ENCODE peak calls at places on chromosomes 3 and 15, in five cellular contexts. One of them, this sample, is unnamed.

GRCh38 chr15:55237219-55238130 is 40.7 kb upstream of the RSL24D1 start:
- DNase-seq in IMR-90: no peak
- DNase-seq in SK-N-SH: no peak
- DNase-seq in K562: peak
- DNase-seq in HepG2: no peak
- DNase-seq in this sample: no peak

GRCh38 chr3:72080101-72080500 is 295.2 kb upstream of the PROK2 start:
- DNase-seq in SK-N-SH: no peak
- DNase-seq in IMR-90: no peak
- DNase-seq in K562: no peak
- DNase-seq in HepG2: no peak
- DNase-seq in this sample: no peak

GRCh38 chr3:69811452-69812401 is 72.5 kb downstream of the MITF start:
- DNase-seq in HepG2: no peak
- DNase-seq in IMR-90: no peak
- DNase-seq in K562: no peak
- DNase-seq in SK-N-SH: no peak
- DNase-seq in this sample: no peak

GRCh38 chr3:150370129-150370602 is 37.9 kb upstream of the TSC22D2 start:
- DNase-seq in IMR-90: peak
- DNase-seq in HepG2: peak
- DNase-seq in SK-N-SH: no peak
- DNase-seq in K562: peak
- DNase-seq in this sample: no peak

GRCh38 chr15:99344639-99345038 is 93.4 kb downstream of the LRRC28 start:
- DNase-seq in SK-N-SH: no peak
- DNase-seq in K562: no peak
- DNase-seq in HepG2: no peak
- DNase-seq in IMR-90: no peak
- DNase-seq in this sample: no peak

GRCh38 chr3:8712045-8712870 is 21.3 kb upstream of the CAV3 start:
- DNase-seq in SK-N-SH: no peak
- DNase-seq in HepG2: no peak
- DNase-seq in IMR-90: peak
- DNase-seq in K562: no peak
- DNase-seq in this sample: no peak

GRCh38 chr3:194592798-194593752 is 40.1 kb downstream of the TMEM44 start:
- DNase-seq in IMR-90: peak
- DNase-seq in K562: no peak
- DNase-seq in HepG2: no peak
- DNase-seq in SK-N-SH: peak
- DNase-seq in this sample: no peak

GRCh38 chr15:76799760-76800159 is 105.4 kb downstream of the SCAPER start:
- DNase-seq in IMR-90: peak
- DNase-seq in SK-N-SH: no peak
- DNase-seq in K562: peak
- DNase-seq in HepG2: no peak
- DNase-seq in this sample: no peak

GRCh38 chr15:92247649-92248242 is 145.9 kb upstream of the ST8SIA2 start:
- DNase-seq in IMR-90: no peak
- DNase-seq in K562: no peak
- DNase-seq in HepG2: no peak
- DNase-seq in SK-N-SH: no peak
- DNase-seq in this sample: no peak

GRCh38 chr3:42732829-42733459 is 30.3 kb upstream of the HHATL start:
- DNase-seq in K562: peak
- DNase-seq in HepG2: peak
- DNase-seq in SK-N-SH: no peak
- DNase-seq in IMR-90: no peak
- DNase-seq in this sample: no peak

GRCh38 chr3:188417329-188417728 is 263.4 kb downstream of the LPP start:
- DNase-seq in IMR-90: no peak
- DNase-seq in HepG2: no peak
- DNase-seq in K562: no peak
- DNase-seq in SK-N-SH: no peak
- DNase-seq in this sample: no peak

DNA sequence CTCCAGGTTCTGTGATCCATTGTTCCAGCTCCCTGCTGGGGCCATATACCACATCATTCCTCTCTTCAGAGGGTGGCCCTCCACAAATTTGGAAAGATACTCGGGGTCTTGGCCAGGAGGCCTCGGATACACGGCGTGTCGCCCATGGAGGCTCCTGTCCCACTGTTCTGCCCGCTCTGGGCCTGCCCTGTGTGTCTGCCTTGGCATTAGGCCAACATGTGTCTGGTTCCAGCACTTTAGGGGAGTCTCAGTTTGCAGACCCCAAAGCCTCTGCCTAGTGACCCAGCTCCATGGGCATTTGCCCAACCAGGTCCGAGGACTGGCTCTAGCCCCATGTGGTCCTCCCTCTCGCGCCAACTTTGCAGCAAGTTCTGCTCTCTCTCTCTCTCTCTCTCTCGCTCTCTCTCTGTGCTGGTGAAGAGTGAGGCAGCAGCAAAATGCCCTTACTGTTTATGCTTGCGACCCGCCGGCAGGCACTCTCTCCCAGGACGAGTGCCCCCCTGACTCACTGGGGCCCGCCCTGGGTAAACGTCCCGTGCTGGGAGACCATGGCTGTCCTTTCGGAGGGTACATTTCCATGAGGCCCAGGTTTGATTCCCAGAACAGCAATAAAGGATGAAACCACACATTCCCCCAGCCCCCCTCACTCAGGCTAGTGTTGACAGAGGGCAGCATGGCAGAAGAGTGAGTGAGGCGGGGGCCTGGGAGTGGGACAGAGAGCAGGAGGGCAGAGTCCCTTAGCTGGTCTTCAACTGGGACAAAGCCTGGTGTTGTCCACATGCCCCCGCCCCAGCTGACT is 77.9 kb downstream of the ISG20 start:
- DNase-seq in SK-N-SH: no peak
- DNase-seq in IMR-90: no peak
- DNase-seq in HepG2: peak
- DNase-seq in K562: no peak
- DNase-seq in this sample: no peak
- TF ChIP-seq MXI1 in SK-N-SH: no peak
- TF ChIP-seq MXI1 in IMR-90: no peak
- TF ChIP-seq MXI1 in HepG2: no peak
- TF ChIP-seq MXI1 in K562: no peak
- TF ChIP-seq MXI1 in this sample: no peak

DNA sequence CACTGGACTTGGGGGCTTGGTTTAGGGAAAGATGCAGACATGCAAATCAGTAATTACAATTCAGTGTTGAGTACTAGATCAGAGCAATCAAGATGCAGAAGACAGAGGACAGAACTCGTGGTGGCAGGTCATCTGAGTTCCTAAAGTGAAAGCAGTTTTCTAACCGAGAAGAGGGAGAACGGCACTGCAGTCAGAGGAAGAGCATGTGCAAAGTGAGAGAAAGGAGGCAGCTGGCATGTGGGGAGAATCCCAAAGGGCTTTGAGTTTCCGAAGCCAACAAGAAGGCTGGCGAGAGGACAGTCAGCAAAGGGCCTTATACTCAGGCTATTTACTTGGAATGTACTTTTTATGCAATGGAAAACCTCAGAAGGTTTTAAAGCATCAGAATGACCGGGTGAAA is 87.0 kb downstream of the ANP32A start:
- DNase-seq in SK-N-SH: no peak
- DNase-seq in HepG2: no peak
- DNase-seq in IMR-90: no peak
- DNase-seq in K562: no peak
- DNase-seq in this sample: no peak
- TF ChIP-seq MXI1 in SK-N-SH: no peak
- TF ChIP-seq MXI1 in HepG2: no peak
- TF ChIP-seq MXI1 in IMR-90: no peak
- TF ChIP-seq MXI1 in K562: no peak
- TF ChIP-seq MXI1 in this sample: no peak

DNA sequence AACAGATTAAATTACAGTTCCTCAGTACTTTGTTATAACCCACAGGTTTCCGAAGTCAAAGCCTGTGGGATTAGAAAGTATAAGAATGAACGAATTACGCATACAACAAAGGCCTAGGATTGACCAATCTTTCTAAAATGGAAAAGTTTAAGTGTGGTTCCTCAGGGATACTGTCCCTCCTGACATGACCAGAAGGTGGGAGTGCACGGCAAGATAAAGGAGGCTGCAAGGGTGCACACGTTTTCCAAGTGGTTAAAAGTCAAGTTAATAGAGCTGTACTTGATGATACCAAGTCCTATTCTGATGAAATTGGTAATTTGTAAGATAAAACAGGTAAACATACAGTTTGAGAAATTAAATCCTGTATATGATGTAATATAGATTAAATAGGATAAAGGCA is 96.2 kb downstream of the ALDH1A2 start:
- DNase-seq in HepG2: no peak
- DNase-seq in IMR-90: no peak
- DNase-seq in K562: no peak
- DNase-seq in SK-N-SH: no peak
- DNase-seq in this sample: no peak
- TF ChIP-seq MXI1 in HepG2: no peak
- TF ChIP-seq MXI1 in IMR-90: no peak
- TF ChIP-seq MXI1 in K562: no peak
- TF ChIP-seq MXI1 in SK-N-SH: no peak
- TF ChIP-seq MXI1 in this sample: no peak

GRCh38 chr15:72781621-72782020 is 1.9 kb downstream of the ADPGK start:
- DNase-seq in K562: no peak
- DNase-seq in IMR-90: no peak
- DNase-seq in HepG2: no peak
- DNase-seq in SK-N-SH: no peak
- DNase-seq in this sample: no peak

GRCh38 chr15:72784233-72784876 is 797 bp upstream of the ADPGK start:
- DNase-seq in SK-N-SH: peak
- DNase-seq in IMR-90: peak
- DNase-seq in K562: peak
- DNase-seq in HepG2: peak
- DNase-seq in this sample: peak

GRCh38 chr15:72782274-72782992 is 1.1 kb downstream of the ADPGK start:
- DNase-seq in IMR-90: no peak
- DNase-seq in SK-N-SH: no peak
- DNase-seq in HepG2: no peak
- DNase-seq in K562: no peak
- DNase-seq in this sample: no peak

GRCh38 chr15:72783563-72784232 is at the start of gene ADPGK:
- DNase-seq in HepG2: peak
- DNase-seq in IMR-90: peak
- DNase-seq in K562: peak
- DNase-seq in SK-N-SH: peak
- DNase-seq in this sample: peak

DNA sequence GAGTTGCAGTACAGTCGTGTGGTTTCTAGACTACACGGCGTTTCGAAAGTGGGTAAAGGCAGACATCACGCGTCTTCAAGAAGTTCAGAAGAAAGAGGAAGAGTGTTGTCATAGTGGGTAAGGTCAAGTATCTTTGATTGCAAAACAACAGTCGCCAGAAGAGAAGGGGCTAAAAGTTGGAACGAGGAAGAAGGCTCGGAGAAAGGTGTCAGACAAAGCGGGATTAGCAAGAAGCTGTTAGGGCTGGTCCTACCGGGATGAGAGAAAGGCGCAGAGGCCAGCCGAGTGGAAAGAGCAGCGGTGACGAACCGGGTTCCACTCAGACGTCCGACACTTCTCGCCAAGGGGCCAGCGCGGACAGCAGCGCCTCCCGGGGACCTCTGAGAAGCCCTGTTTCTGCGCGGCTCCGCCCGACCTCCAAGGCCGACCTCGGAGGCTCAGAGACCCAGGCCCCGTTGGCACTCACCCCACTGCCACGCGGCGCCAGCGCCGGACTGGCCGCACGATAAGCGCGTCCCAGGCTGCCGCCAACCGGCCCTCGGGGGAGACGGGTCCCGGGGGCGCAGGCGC is 480 bp downstream of the ADPGK start:
- DNase-seq in K562: no peak
- DNase-seq in SK-N-SH: no peak
- DNase-seq in HepG2: no peak
- DNase-seq in IMR-90: peak
- DNase-seq in this sample: peak
- TF ChIP-seq MXI1 in K562: no peak
- TF ChIP-seq MXI1 in SK-N-SH: no peak
- TF ChIP-seq MXI1 in HepG2: no peak
- TF ChIP-seq MXI1 in IMR-90: no peak
- TF ChIP-seq MXI1 in this sample: peak

GRCh38 chr3:46186856-46187700 is 21.0 kb downstream of the CCR1 start:
- DNase-seq in HepG2: no peak
- DNase-seq in SK-N-SH: no peak
- DNase-seq in K562: no peak
- DNase-seq in IMR-90: no peak
- DNase-seq in this sample: peak

GRCh38 chr3:46184469-46184868 is 23.6 kb downstream of the CCR1 start:
- DNase-seq in IMR-90: peak
- DNase-seq in SK-N-SH: no peak
- DNase-seq in K562: no peak
- DNase-seq in HepG2: no peak
- DNase-seq in this sample: no peak

GRCh38 chr3:46191730-46192129 is 16.4 kb downstream of the CCR1 start:
- DNase-seq in IMR-90: no peak
- DNase-seq in SK-N-SH: no peak
- DNase-seq in K562: no peak
- DNase-seq in HepG2: no peak
- DNase-seq in this sample: no peak

GRCh38 chr3:46188708-46189107 is 19.4 kb downstream of the CCR1 start:
- DNase-seq in K562: no peak
- DNase-seq in SK-N-SH: no peak
- DNase-seq in IMR-90: no peak
- DNase-seq in HepG2: no peak
- DNase-seq in this sample: no peak

DNA sequence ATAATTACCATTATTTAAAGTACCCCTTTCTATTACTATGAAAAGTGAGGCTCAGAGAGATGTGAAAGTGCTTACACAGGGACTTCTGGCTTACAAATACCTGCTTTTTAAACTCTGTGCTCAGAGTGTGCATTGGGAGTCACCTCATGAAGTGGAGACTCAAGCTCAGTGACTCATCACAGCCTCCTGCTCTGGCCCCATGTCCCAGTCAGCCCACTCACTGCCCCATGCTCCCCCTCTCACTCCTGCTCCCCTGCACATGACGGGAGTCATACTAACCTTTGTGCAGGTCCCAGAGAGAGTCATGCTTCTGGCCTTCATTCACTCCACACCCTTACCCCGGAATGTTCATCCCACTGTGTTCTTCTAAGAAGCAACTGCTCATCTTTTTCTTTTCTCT is 20.2 kb downstream of the CCR1 start:
- DNase-seq in SK-N-SH: no peak
- DNase-seq in IMR-90: peak
- DNase-seq in HepG2: no peak
- DNase-seq in K562: no peak
- DNase-seq in this sample: no peak
- TF ChIP-seq MXI1 in SK-N-SH: no peak
- TF ChIP-seq MXI1 in IMR-90: no peak
- TF ChIP-seq MXI1 in HepG2: no peak
- TF ChIP-seq MXI1 in K562: no peak
- TF ChIP-seq MXI1 in this sample: no peak

GRCh38 chr3:197083486-197083885 is 53.9 kb upstream of the MELTF start:
- DNase-seq in SK-N-SH: no peak
- DNase-seq in HepG2: no peak
- DNase-seq in K562: no peak
- DNase-seq in IMR-90: peak
- DNase-seq in this sample: no peak
- TF ChIP-seq MXI1 in SK-N-SH: no peak
- TF ChIP-seq MXI1 in HepG2: no peak
- TF ChIP-seq MXI1 in K562: no peak
- TF ChIP-seq MXI1 in IMR-90: no peak
- TF ChIP-seq MXI1 in this sample: no peak

This sample was measured in GM12878.